ENCODE peak calls at places on chromosomes 13 and 19, in five cellular contexts. One of them, this sample, is unnamed.
A peak's percentile ranks its signal among the peaks of the same experiment; 100 is the strongest.

GRCh38 chr13:113862766-113863510 is 938 bp downstream of the GAS6 start:
- DNase-seq in hepatocyte: peak; percentile 63
- DNase-seq in thoracic aorta: no peak
- DNase-seq in Calu3: no peak
- DNase-seq in T-helper 2 cell treated with Interferon-gamma antibody and Interleukin-4, amounts not matched to agents 5 μg/mL and 100 μg/mL, for 36 hours: no peak
- DNase-seq in this sample: peak; percentile 18

GRCh38 chr13:82749551-82749950 is 1132.7 kb downstream of the SLITRK1 start:
- DNase-seq in thoracic aorta: no peak
- DNase-seq in Calu3: no peak
- DNase-seq in hepatocyte: no peak
- DNase-seq in T-helper 2 cell treated with Interferon-gamma antibody and Interleukin-4, amounts not matched to agents 5 μg/mL and 100 μg/mL, for 36 hours: no peak
- DNase-seq in this sample: no peak

GRCh38 chr19:8334458-8335342 is 8.4 kb downstream of the KANK3 start:
- DNase-seq in T-helper 2 cell treated with Interferon-gamma antibody and Interleukin-4, amounts not matched to agents 5 μg/mL and 100 μg/mL, for 36 hours: peak; percentile 73
- DNase-seq in thoracic aorta: no peak
- DNase-seq in Calu3: peak; percentile 68
- DNase-seq in hepatocyte: peak; percentile 83
- DNase-seq in this sample: peak; percentile 86

GRCh38 chr19:280541-281007 is 10.6 kb downstream of the PLPP2 start:
- DNase-seq in hepatocyte: no peak
- DNase-seq in T-helper 2 cell treated with Interferon-gamma antibody and Interleukin-4, amounts not matched to agents 5 μg/mL and 100 μg/mL, for 36 hours: no peak
- DNase-seq in Calu3: no peak
- DNase-seq in thoracic aorta: no peak
- DNase-seq in this sample: no peak

GRCh38 chr19:663682-664117 is 686 bp upstream of the RNF126 start:
- DNase-seq in Calu3: no peak
- DNase-seq in hepatocyte: no peak
- DNase-seq in T-helper 2 cell treated with Interferon-gamma antibody and Interleukin-4, amounts not matched to agents 5 μg/mL and 100 μg/mL, for 36 hours: no peak
- DNase-seq in thoracic aorta: no peak
- DNase-seq in this sample: no peak

GRCh38 chr13:73708393-73708985 is 425.7 kb downstream of the KLF12 start:
- DNase-seq in hepatocyte: peak; percentile 80
- DNase-seq in Calu3: peak; percentile 34
- DNase-seq in thoracic aorta: no peak
- DNase-seq in T-helper 2 cell treated with Interferon-gamma antibody and Interleukin-4, amounts not matched to agents 5 μg/mL and 100 μg/mL, for 36 hours: no peak
- DNase-seq in this sample: peak; percentile 11

GRCh38 chr13:86383151-86383550 is 583.9 kb upstream of the SLITRK6 start:
- DNase-seq in Calu3: no peak
- DNase-seq in hepatocyte: no peak
- DNase-seq in T-helper 2 cell treated with Interferon-gamma antibody and Interleukin-4, amounts not matched to agents 5 μg/mL and 100 μg/mL, for 36 hours: no peak
- DNase-seq in thoracic aorta: no peak
- DNase-seq in this sample: no peak

GRCh38 chr19:24069907-24070657 is 16.9 kb upstream of the ZNF254 start:
- DNase-seq in T-helper 2 cell treated with Interferon-gamma antibody and Interleukin-4, amounts not matched to agents 5 μg/mL and 100 μg/mL, for 36 hours: no peak
- DNase-seq in thoracic aorta: no peak
- DNase-seq in hepatocyte: no peak
- DNase-seq in Calu3: no peak
- DNase-seq in this sample: no peak

GRCh38 chr19:14333101-14333871 is 48.0 kb upstream of the ADGRE5 start:
- DNase-seq in thoracic aorta: no peak
- DNase-seq in hepatocyte: peak; percentile 51
- DNase-seq in T-helper 2 cell treated with Interferon-gamma antibody and Interleukin-4, amounts not matched to agents 5 μg/mL and 100 μg/mL, for 36 hours: no peak
- DNase-seq in Calu3: peak; percentile 53
- DNase-seq in this sample: peak; percentile 31

GRCh38 chr19:11754663-11755062 is 12.1 kb upstream of the ZNF441 start:
- DNase-seq in Calu3: no peak
- DNase-seq in hepatocyte: no peak
- DNase-seq in thoracic aorta: no peak
- DNase-seq in T-helper 2 cell treated with Interferon-gamma antibody and Interleukin-4, amounts not matched to agents 5 μg/mL and 100 μg/mL, for 36 hours: no peak
- DNase-seq in this sample: no peak

GRCh38 chr13:99062593-99062992 is 84.7 kb upstream of the DOCK9 start:
- DNase-seq in T-helper 2 cell treated with Interferon-gamma antibody and Interleukin-4, amounts not matched to agents 5 μg/mL and 100 μg/mL, for 36 hours: no peak
- DNase-seq in hepatocyte: no peak
- DNase-seq in Calu3: no peak
- DNase-seq in thoracic aorta: no peak
- DNase-seq in this sample: peak; percentile 90